ENCODE peak calls at places on chromosomes 16 and 17, in ten cellular contexts. One of them, this sample, is unnamed.

GRCh38 chr17:27345141-27345904 is 51.4 kb downstream of the WSB1 start:
- DNase-seq in hepatocyte: peak; percentile 89
- DNase-seq in PC-3: no peak
- DNase-seq in SK-N-SH: no peak
- DNase-seq in GM23248: no peak
- DNase-seq in MM.1S: no peak
- DNase-seq in Karpas-422: no peak
- DNase-seq in PC-9: no peak
- DNase-seq in GM23338: peak; percentile 98
- DNase-seq in HCT116: no peak
- DNase-seq in this sample: no peak

GRCh38 chr17:40486513-40487370 is 14.7 kb downstream of the TNS4 start:
- DNase-seq in hepatocyte: no peak
- DNase-seq in PC-3: peak; percentile 64
- DNase-seq in SK-N-SH: no peak
- DNase-seq in GM23248: peak; percentile 88
- DNase-seq in MM.1S: no peak
- DNase-seq in Karpas-422: no peak
- DNase-seq in PC-9: peak; percentile 90
- DNase-seq in GM23338: no peak
- DNase-seq in HCT116: peak; percentile 37
- DNase-seq in this sample: no peak

GRCh38 chr16:67540756-67541155 is 12.1 kb downstream of the RIPOR1 start:
- DNase-seq in hepatocyte: no peak
- DNase-seq in PC-3: no peak
- DNase-seq in SK-N-SH: no peak
- DNase-seq in GM23248: no peak
- DNase-seq in MM.1S: no peak
- DNase-seq in Karpas-422: no peak
- DNase-seq in PC-9: no peak
- DNase-seq in GM23338: no peak
- DNase-seq in HCT116: no peak
- DNase-seq in this sample: no peak

GRCh38 chr17:16415031-16415924 is at the start of gene TRPV2:
- DNase-seq in hepatocyte: peak; percentile 32
- DNase-seq in PC-3: peak; percentile 49
- DNase-seq in SK-N-SH: peak; percentile 23
- DNase-seq in GM23248: no peak
- DNase-seq in MM.1S: peak; percentile 63
- DNase-seq in Karpas-422: peak; percentile 81
- DNase-seq in PC-9: no peak
- DNase-seq in GM23338: peak; percentile 80
- DNase-seq in HCT116: no peak
- DNase-seq in this sample: peak; percentile 80

GRCh38 chr17:34291721-34292348 is 6.3 kb downstream of the CCL11 start:
- DNase-seq in hepatocyte: no peak
- DNase-seq in PC-3: peak; percentile 4
- DNase-seq in SK-N-SH: no peak
- DNase-seq in GM23248: peak; percentile 29
- DNase-seq in MM.1S: no peak
- DNase-seq in Karpas-422: no peak
- DNase-seq in PC-9: no peak
- DNase-seq in GM23338: no peak
- DNase-seq in HCT116: no peak
- DNase-seq in this sample: no peak

GRCh38 chr17:67015001-67015400 is 29.4 kb upstream of the CACNG1 start:
- DNase-seq in hepatocyte: no peak
- DNase-seq in PC-3: no peak
- DNase-seq in SK-N-SH: no peak
- DNase-seq in GM23248: no peak
- DNase-seq in MM.1S: no peak
- DNase-seq in Karpas-422: no peak
- DNase-seq in PC-9: no peak
- DNase-seq in GM23338: no peak
- DNase-seq in HCT116: no peak
- DNase-seq in this sample: no peak

GRCh38 chr16:72149676-72150464 is 22.1 kb downstream of the PMFBP1 start:
- DNase-seq in hepatocyte: no peak
- DNase-seq in PC-3: no peak
- DNase-seq in SK-N-SH: no peak
- DNase-seq in GM23248: no peak
- DNase-seq in MM.1S: peak; percentile 14
- DNase-seq in Karpas-422: no peak
- DNase-seq in PC-9: no peak
- DNase-seq in GM23338: peak; percentile 52
- DNase-seq in HCT116: no peak
- DNase-seq in this sample: no peak

GRCh38 chr17:35906559-35907265 is 23.9 kb downstream of the RDM1 start:
- DNase-seq in hepatocyte: no peak
- DNase-seq in PC-3: no peak
- DNase-seq in SK-N-SH: no peak
- DNase-seq in GM23248: peak; percentile 51
- DNase-seq in MM.1S: peak; percentile 1
- DNase-seq in Karpas-422: no peak
- DNase-seq in PC-9: no peak
- DNase-seq in GM23338: no peak
- DNase-seq in HCT116: no peak
- DNase-seq in this sample: no peak

GRCh38 chr17:73571524-73572130 is 72.6 kb downstream of the SDK2 start:
- DNase-seq in hepatocyte: no peak
- DNase-seq in PC-3: no peak
- DNase-seq in SK-N-SH: no peak
- DNase-seq in GM23248: no peak
- DNase-seq in MM.1S: no peak
- DNase-seq in Karpas-422: no peak
- DNase-seq in PC-9: no peak
- DNase-seq in GM23338: no peak
- DNase-seq in HCT116: no peak
- DNase-seq in this sample: no peak

GRCh38 chr17:67374329-67375053 is 2.6 kb upstream of the PITPNC1 start:
- DNase-seq in hepatocyte: peak; percentile 92
- DNase-seq in PC-3: peak; percentile 94
- DNase-seq in SK-N-SH: peak; percentile 89
- DNase-seq in GM23248: peak; percentile 89
- DNase-seq in MM.1S: peak; percentile 88
- DNase-seq in Karpas-422: peak; percentile 93
- DNase-seq in PC-9: peak; percentile 64
- DNase-seq in GM23338: peak; percentile 91
- DNase-seq in HCT116: peak; percentile 87
- DNase-seq in this sample: peak; percentile 89

GRCh38 chr17:8125947-8126305 is 2.0 kb upstream of the HES7 start:
- DNase-seq in hepatocyte: peak; percentile 28
- DNase-seq in PC-3: peak; percentile 22
- DNase-seq in SK-N-SH: peak; percentile 82
- DNase-seq in GM23248: no peak
- DNase-seq in MM.1S: no peak
- DNase-seq in Karpas-422: no peak
- DNase-seq in PC-9: no peak
- DNase-seq in GM23338: peak; percentile 75
- DNase-seq in HCT116: no peak
- DNase-seq in this sample: peak; percentile 51

GRCh38 chr17:29042679-29043538 is at the start of gene PIPOX:
- DNase-seq in hepatocyte: peak; percentile 63
- DNase-seq in PC-3: no peak
- DNase-seq in SK-N-SH: peak; percentile 76
- DNase-seq in GM23248: no peak
- DNase-seq in MM.1S: peak; percentile 47
- DNase-seq in Karpas-422: peak; percentile 62
- DNase-seq in PC-9: no peak
- DNase-seq in GM23338: peak; percentile 98
- DNase-seq in HCT116: no peak
- DNase-seq in this sample: peak; percentile 54

GRCh38 chr16:23676924-23677480 is 1.7 kb upstream of the PLK1 start:
- DNase-seq in hepatocyte: peak; percentile 34
- DNase-seq in PC-3: peak; percentile 33
- DNase-seq in SK-N-SH: no peak
- DNase-seq in GM23248: peak; percentile 75
- DNase-seq in MM.1S: no peak
- DNase-seq in Karpas-422: no peak
- DNase-seq in PC-9: no peak
- DNase-seq in GM23338: no peak
- DNase-seq in HCT116: no peak
- DNase-seq in this sample: no peak

GRCh38 chr17:77501751-77502625 is 361.2 kb downstream of the SEC14L1 start:
- DNase-seq in hepatocyte: peak; percentile 2
- DNase-seq in PC-3: no peak
- DNase-seq in SK-N-SH: peak; percentile 27
- DNase-seq in GM23248: no peak
- DNase-seq in MM.1S: no peak
- DNase-seq in Karpas-422: no peak
- DNase-seq in PC-9: no peak
- DNase-seq in GM23338: no peak
- DNase-seq in HCT116: no peak
- DNase-seq in this sample: no peak

GRCh38 chr17:16013943-16014407 is 14.4 kb downstream of the TTC19 start:
- DNase-seq in hepatocyte: peak; percentile 57
- DNase-seq in PC-3: peak; percentile 90
- DNase-seq in SK-N-SH: peak; percentile 50
- DNase-seq in GM23248: peak; percentile 80
- DNase-seq in MM.1S: no peak
- DNase-seq in Karpas-422: no peak
- DNase-seq in PC-9: no peak
- DNase-seq in GM23338: peak; percentile 64
- DNase-seq in HCT116: peak; percentile 36
- DNase-seq in this sample: no peak

DNA sequence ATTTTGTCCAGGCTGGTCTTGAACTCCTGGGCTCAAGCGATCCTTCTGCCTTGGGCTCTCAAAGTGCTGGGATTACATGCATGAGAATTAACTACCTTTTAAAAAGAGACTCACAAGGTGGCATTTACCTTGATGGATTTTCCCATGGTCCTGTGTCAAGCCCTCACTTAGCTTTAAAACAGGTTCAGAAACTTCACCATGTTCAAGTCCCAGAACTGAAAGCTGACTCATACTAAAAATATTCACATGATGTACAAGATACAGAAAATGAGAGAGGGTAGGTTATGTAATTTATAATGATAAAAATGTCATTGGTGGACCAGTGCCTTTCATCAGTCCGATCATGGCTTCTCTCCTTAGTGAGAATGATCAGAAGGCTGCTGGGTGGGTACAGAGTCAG is 4.3 kb upstream of the AKAP1 start:
- DNase-seq in hepatocyte: no peak
- DNase-seq in PC-3: peak; percentile 53
- DNase-seq in SK-N-SH: no peak
- DNase-seq in GM23248: peak; percentile 16
- DNase-seq in MM.1S: peak; percentile 55
- DNase-seq in Karpas-422: no peak
- DNase-seq in PC-9: peak; percentile 52
- DNase-seq in GM23338: no peak
- DNase-seq in HCT116: no peak
- DNase-seq in this sample: no peak
- H3K9me2 ChIP-seq in hepatocyte: no peaks in the 10 kb centered on the region
- H3K9me2 ChIP-seq in PC-3: no peaks in the 10 kb centered on the region
- H3K9me2 ChIP-seq in SK-N-SH: no peaks in the 10 kb centered on the region
- H3K9me2 ChIP-seq in GM23248: no peaks in the 10 kb centered on the region
- H3K9me2 ChIP-seq in MM.1S: no peaks in the 10 kb centered on the region
- H3K9me2 ChIP-seq in Karpas-422: no peaks in the 10 kb centered on the region
- H3K9me2 ChIP-seq in PC-9: no peaks in the 10 kb centered on the region
- H3K9me2 ChIP-seq in GM23338: no peaks in the 10 kb centered on the region
- H3K9me2 ChIP-seq in HCT116: no peaks in the 10 kb centered on the region
- H3K9me2 ChIP-seq in this sample: no peaks in the 10 kb centered on the region

GRCh38 chr17:61627658-61628057 is 36.6 kb upstream of the NACA2 start:
- DNase-seq in hepatocyte: no peak
- DNase-seq in PC-3: no peak
- DNase-seq in SK-N-SH: no peak
- DNase-seq in GM23248: no peak
- DNase-seq in MM.1S: no peak
- DNase-seq in Karpas-422: no peak
- DNase-seq in PC-9: no peak
- DNase-seq in GM23338: no peak
- DNase-seq in HCT116: no peak
- DNase-seq in this sample: no peak
- H3K9me2 ChIP-seq in hepatocyte: no peaks in the 10 kb centered on the region
- H3K9me2 ChIP-seq in PC-3: no peaks in the 10 kb centered on the region
- H3K9me2 ChIP-seq in SK-N-SH: no peaks in the 10 kb centered on the region
- H3K9me2 ChIP-seq in GM23248: no peaks in the 10 kb centered on the region
- H3K9me2 ChIP-seq in MM.1S: no peaks in the 10 kb centered on the region
- H3K9me2 ChIP-seq in Karpas-422: no peaks in the 10 kb centered on the region
- H3K9me2 ChIP-seq in PC-9: no peaks in the 10 kb centered on the region
- H3K9me2 ChIP-seq in GM23338: no peaks in the 10 kb centered on the region
- H3K9me2 ChIP-seq in HCT116: peaks cover 6% of the 10 kb centered on the region
- H3K9me2 ChIP-seq in this sample: no peaks in the 10 kb centered on the region

DNA sequence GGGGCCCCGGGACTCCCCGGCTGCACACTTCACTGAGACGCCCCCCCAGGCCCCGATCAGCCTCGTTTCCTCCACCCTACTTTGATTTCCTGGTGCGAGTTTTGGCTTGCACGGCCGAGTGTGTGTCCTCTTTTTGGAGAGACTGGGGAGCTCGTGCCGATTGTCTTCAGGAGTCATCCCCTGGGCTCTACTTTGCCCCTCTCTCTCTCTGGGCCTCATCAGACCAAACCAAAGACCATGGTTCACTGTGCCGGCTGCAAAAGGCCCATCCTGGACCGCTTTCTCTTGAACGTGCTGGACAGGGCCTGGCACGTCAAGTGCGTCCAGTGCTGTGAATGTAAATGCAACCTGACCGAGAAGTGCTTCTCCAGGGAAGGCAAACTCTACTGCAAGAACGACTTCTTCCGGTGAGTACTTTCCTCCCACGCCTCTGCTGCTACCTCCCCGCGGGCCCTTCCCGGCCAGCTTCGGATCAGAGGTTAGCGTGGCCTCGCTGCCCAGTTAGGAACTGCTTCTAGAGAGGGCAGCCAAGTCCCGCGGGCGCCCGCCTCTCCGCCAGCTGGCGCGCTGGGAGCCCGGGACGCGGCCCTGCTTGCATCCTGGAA is 788 bp downstream of the LHX1 start:
- DNase-seq in hepatocyte: no peak
- DNase-seq in PC-3: no peak
- DNase-seq in SK-N-SH: peak; percentile 69
- DNase-seq in GM23248: peak; percentile 44
- DNase-seq in MM.1S: no peak
- DNase-seq in Karpas-422: no peak
- DNase-seq in PC-9: peak; percentile 68
- DNase-seq in GM23338: peak; percentile 68
- DNase-seq in HCT116: no peak
- DNase-seq in this sample: no peak
- H3K9me2 ChIP-seq in hepatocyte: no peaks in the 10 kb centered on the region
- H3K9me2 ChIP-seq in PC-3: no peaks in the 10 kb centered on the region
- H3K9me2 ChIP-seq in SK-N-SH: no peaks in the 10 kb centered on the region
- H3K9me2 ChIP-seq in GM23248: no peaks in the 10 kb centered on the region
- H3K9me2 ChIP-seq in MM.1S: no peaks in the 10 kb centered on the region
- H3K9me2 ChIP-seq in Karpas-422: no peaks in the 10 kb centered on the region
- H3K9me2 ChIP-seq in PC-9: no peaks in the 10 kb centered on the region
- H3K9me2 ChIP-seq in GM23338: no peaks in the 10 kb centered on the region
- H3K9me2 ChIP-seq in HCT116: no peaks in the 10 kb centered on the region
- H3K9me2 ChIP-seq in this sample: no peaks in the 10 kb centered on the region

DNA sequence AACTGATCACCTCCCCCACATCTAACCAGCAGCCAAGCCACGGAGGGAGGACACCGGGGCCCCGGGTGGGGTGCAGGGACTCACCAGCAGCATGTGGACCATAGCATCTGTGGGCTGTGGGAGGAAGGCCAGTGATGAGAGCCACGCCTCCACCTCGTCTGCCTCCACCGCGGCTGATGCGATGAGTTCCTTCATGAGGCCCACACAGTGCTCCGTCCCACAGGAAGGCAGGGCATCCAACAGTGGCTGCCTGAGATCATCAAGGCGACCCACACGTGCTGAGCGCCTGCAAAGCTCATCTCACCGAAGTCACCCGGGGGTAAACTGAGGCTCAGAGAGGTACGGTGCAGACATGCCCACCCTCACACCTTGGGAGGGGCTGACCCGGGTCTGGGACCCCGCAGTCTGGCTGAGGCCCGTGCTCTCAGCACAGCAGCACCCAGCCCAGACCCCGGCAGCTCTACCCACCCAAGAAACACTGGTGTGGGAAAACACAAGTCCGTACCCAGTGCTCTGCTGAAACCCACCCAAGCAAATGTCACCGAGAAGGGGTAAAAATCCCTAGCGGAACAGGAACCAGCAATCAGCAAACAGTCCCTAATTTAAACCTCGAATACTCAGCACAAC is 85.9 kb downstream of the LITAF start:
- DNase-seq in hepatocyte: no peak
- DNase-seq in PC-3: no peak
- DNase-seq in SK-N-SH: no peak
- DNase-seq in GM23248: no peak
- DNase-seq in MM.1S: no peak
- DNase-seq in Karpas-422: no peak
- DNase-seq in PC-9: no peak
- DNase-seq in GM23338: no peak
- DNase-seq in HCT116: no peak
- DNase-seq in this sample: no peak
- H3K9me2 ChIP-seq in hepatocyte: no peaks in the 10 kb centered on the region
- H3K9me2 ChIP-seq in PC-3: no peaks in the 10 kb centered on the region
- H3K9me2 ChIP-seq in SK-N-SH: no peaks in the 10 kb centered on the region
- H3K9me2 ChIP-seq in GM23248: no peaks in the 10 kb centered on the region
- H3K9me2 ChIP-seq in MM.1S: no peaks in the 10 kb centered on the region
- H3K9me2 ChIP-seq in Karpas-422: no peaks in the 10 kb centered on the region
- H3K9me2 ChIP-seq in PC-9: no peaks in the 10 kb centered on the region
- H3K9me2 ChIP-seq in GM23338: no peaks in the 10 kb centered on the region
- H3K9me2 ChIP-seq in HCT116: no peaks in the 10 kb centered on the region
- H3K9me2 ChIP-seq in this sample: no peaks in the 10 kb centered on the region

This sample was measured in OCI-LY7.